ENCODE peak calls at places on chromosome X, in nine cellular contexts. R is GM12891, W is GM23338, S is stomach, E is H1, T is breast epithelium, X is spleen, I is K562, D is HCT116. U is an unnamed sample.

GRCh38 chrX:26871967-26872366 is 591.2 kb downstream of the PPP4R3C start:
- DNase-seq in R (no peak), W (no peak), S (no peak), E (no peak), T (no peak), X (no peak), I (no peak), D (no peak), U (no peak)

GRCh38 chrX:10833299-10834169 is 213.1 kb upstream of the MID1 start:
- DNase-seq in R (no peak), W (peak), S (peak), E (peak), T (peak), X (no peak), I (no peak), D (no peak), U (no peak)

GRCh38 chrX:56343231-56343630 is 111.1 kb downstream of the KLF8 start:
- DNase-seq in R (no peak), W (peak), S (no peak), E (no peak), T (no peak), X (peak), I (no peak), D (no peak), U (no peak)

GRCh38 chrX:38156838-38157237 is 63.8 kb downstream of the SRPX start:
- DNase-seq in R (no peak), W (no peak), S (no peak), E (no peak), T (no peak), X (no peak), I (no peak), D (no peak), U (no peak)

GRCh38 chrX:119763836-119764387 is 5.5 kb downstream of the SOWAHD start:
- DNase-seq in R (no peak), W (no peak), S (no peak), E (no peak), T (no peak), X (peak), I (no peak), D (no peak), U (no peak)

GRCh38 chrX:132086717-132087116 is 41.1 kb downstream of the FRMD7 start:
- DNase-seq in R (no peak), W (no peak), S (no peak), E (no peak), T (no peak), X (no peak), I (no peak), D (no peak), U (no peak)

GRCh38 chrX:74705269-74705668 is 90.8 kb upstream of the RLIM start:
- DNase-seq in R (no peak), W (no peak), S (no peak), E (no peak), T (no peak), X (no peak), I (no peak), D (no peak), U (no peak)

GRCh38 chrX:12984629-12985303 is 9.9 kb downstream of the TMSB4X start:
- DNase-seq in R (no peak), W (no peak), S (peak), E (no peak), T (peak), X (no peak), I (peak), D (peak), U (no peak)

GRCh38 chrX:3175659-3176438 is 134.6 kb downstream of the ARSF start:
- DNase-seq in R (no peak), W (no peak), S (no peak), E (no peak), T (no peak), X (no peak), I (no peak), D (no peak), U (no peak)

GRCh38 chrX:3177851-3178250 is 136.6 kb downstream of the ARSF start:
- DNase-seq in R (no peak), W (no peak), S (no peak), E (no peak), T (no peak), X (no peak), I (no peak), D (no peak), U (no peak)

GRCh38 chrX:3178329-3178728 is 137.1 kb downstream of the ARSF start:
- DNase-seq in R (no peak), W (no peak), S (no peak), E (no peak), T (no peak), X (no peak), I (no peak), D (no peak), U (no peak)

GRCh38 chrX:3181846-3182245 is 140.6 kb downstream of the ARSF start:
- DNase-seq in R (no peak), W (no peak), S (no peak), E (no peak), T (no peak), X (no peak), I (no peak), D (no peak), U (no peak)

DNA sequence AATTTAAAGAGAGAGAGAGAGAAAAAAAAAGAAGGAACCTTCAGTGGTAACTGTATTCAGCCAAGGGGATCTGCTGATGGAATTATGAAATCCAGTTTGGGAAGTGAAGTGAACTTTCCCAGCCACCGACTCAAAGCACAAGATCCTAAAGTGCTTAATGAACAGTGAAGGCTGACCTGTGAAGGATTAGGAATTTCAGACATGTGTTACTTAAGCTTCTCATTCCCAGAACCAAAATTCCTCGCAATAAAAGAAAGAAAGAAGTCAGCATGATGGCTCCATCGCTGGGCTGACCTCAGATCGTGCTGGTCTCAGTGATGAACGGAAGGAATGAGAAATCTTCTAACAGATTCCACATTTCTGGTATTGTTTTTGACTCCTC is 135.2 kb downstream of the ARSF start:
- DNase-seq in R (no peak), W (no peak), S (no peak), E (no peak), T (no peak), X (no peak), I (no peak), D (no peak), U (no peak)
- TF ChIP-seq POLR2AphosphoS5 in R (no peak), W (no peak), S (no peak), E (no peak), T (no peak), X (no peak), I (no peak), D (no peak), U (no peak)

DNA sequence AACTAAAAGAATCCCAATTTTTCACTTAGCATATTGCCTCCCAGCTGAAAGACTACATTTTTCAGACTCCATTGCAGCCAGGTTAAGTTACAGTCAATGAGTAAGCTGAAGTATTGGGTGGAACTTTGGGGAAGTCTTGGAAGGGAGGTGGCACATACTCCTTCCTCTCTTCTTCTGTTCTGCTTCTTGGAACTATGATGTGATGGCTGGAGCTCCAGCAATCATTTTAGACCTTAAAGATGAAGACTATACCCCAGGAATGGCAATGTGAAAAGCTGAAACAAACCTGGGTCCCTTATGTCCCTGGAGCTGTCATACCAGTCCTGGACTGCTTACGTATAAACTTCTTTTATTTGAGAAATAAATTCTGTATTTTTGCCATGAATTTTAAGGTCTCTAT is 30.8 kb downstream of the SAT1 start:
- DNase-seq in R (no peak), W (no peak), S (no peak), E (no peak), T (no peak), X (no peak), I (no peak), D (no peak), U (no peak)
- TF ChIP-seq POLR2AphosphoS5 in R (no peak), W (no peak), S (no peak), E (no peak), T (no peak), X (no peak), I (no peak), D (no peak), U (no peak)

DNA sequence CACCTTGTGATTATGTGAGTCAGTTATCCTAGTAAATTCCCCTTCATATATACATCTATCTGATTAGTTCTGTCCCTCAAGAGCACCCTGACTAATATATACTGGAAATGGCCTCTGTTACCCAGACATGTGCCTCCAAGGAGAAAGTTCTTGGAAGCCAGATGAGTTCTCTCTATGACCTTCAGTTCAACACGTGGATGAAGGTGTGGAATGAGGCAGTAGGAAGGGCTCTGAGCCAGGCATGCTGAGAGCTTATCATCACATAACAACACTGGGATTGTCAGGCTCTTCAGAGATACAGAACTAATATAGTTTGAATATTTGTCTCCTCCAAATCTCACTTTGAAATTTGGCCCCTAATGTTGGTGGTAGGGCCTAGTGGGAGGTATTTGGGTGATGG is 44.4 kb upstream of the DHRSX start:
- DNase-seq in R (no peak), W (no peak), S (no peak), E (no peak), T (no peak), X (no peak), I (no peak), D (no peak), U (no peak)
- TF ChIP-seq POLR2AphosphoS5 in R (no peak), W (no peak), S (no peak), E (no peak), T (no peak), X (no peak), I (no peak), D (no peak), U (no peak)

GRCh38 chrX:46793386-46794143 is 34.6 kb upstream of the SLC9A7 start:
- DNase-seq in R (no peak), W (no peak), S (no peak), E (no peak), T (no peak), X (no peak), I (no peak), D (no peak), U (no peak)

GRCh38 chrX:46788902-46789301 is 30.0 kb upstream of the SLC9A7 start:
- DNase-seq in R (no peak), W (peak), S (no peak), E (no peak), T (no peak), X (no peak), I (no peak), D (no peak), U (no peak)

GRCh38 chrX:46792826-46793195 is 33.9 kb upstream of the SLC9A7 start:
- DNase-seq in R (no peak), W (no peak), S (no peak), E (no peak), T (no peak), X (no peak), I (no peak), D (no peak), U (no peak)

GRCh38 chrX:46796574-46797191 is 37.8 kb upstream of the SLC9A7 start:
- DNase-seq in R (peak), W (peak), S (peak), E (peak), T (peak), X (peak), I (peak), D (peak), U (peak)

GRCh38 chrX:46791927-46792825 is 33.3 kb upstream of the SLC9A7 start:
- DNase-seq in R (no peak), W (peak), S (peak), E (no peak), T (no peak), X (no peak), I (no peak), D (peak), U (no peak)
- TF ChIP-seq POLR2AphosphoS5 in R (no peak), W (no peak), S (no peak), E (no peak), T (no peak), X (no peak), I (no peak), D (no peak), U (no peak)